ENCODE peak calls at places on chromosome 1, in seven cellular contexts. S is GM23248; V is OCI-LY7; Y is mammary epithelial cell; W is CD8-positive, alpha-beta memory T cell; X is HCT116; L is PC-9. N is an unnamed sample.

GRCh38 chr1:83760211-83760978 is 238.5 kb downstream of the TTLL7 start:
- DNase-seq in V (peak; percentile 23), Y (no peak), W (no peak), L (no peak), S (no peak), X (no peak), N (no peak)

GRCh38 chr1:151905070-151905442 is 4.3 kb downstream of the THEM4 start:
- DNase-seq in S (no peak), L (no peak), W (peak; percentile 32), V (no peak), Y (no peak), X (no peak), N (no peak)

GRCh38 chr1:171743014-171743870 is 1.4 kb upstream of the VAMP4 start:
- DNase-seq in Y (peak; percentile 81), W (no peak), V (no peak), L (no peak), X (no peak), S (peak; percentile 95), N (no peak)

GRCh38 chr1:60436148-60436547 is 362.6 kb upstream of the C1orf87 start:
- DNase-seq in Y (no peak), V (no peak), W (no peak), X (no peak), L (no peak), S (no peak), N (no peak)

GRCh38 chr1:196152086-196152485 is 456.2 kb downstream of the KCNT2 start:
- DNase-seq in W (no peak), X (no peak), V (no peak), L (no peak), Y (no peak), S (no peak), N (no peak)

GRCh38 chr1:44511769-44512168 is 106.7 kb downstream of the RNF220 start:
- DNase-seq in W (no peak), V (no peak), S (no peak), X (no peak), L (no peak), Y (no peak), N (no peak)

GRCh38 chr1:117610036-117610435 is 4.2 kb downstream of the TENT5C start:
- DNase-seq in L (no peak), X (no peak), V (no peak), S (no peak), W (no peak), Y (no peak), N (no peak)

GRCh38 chr1:79312438-79312837 is 305.9 kb upstream of the ADGRL4 start:
- DNase-seq in X (no peak), S (no peak), V (no peak), Y (no peak), W (no peak), L (no peak), N (no peak)

GRCh38 chr1:211379446-211379845 is 52.8 kb downstream of the TRAF5 start:
- DNase-seq in S (no peak), L (no peak), W (no peak), V (no peak), Y (no peak), X (no peak), N (no peak)

DNA sequence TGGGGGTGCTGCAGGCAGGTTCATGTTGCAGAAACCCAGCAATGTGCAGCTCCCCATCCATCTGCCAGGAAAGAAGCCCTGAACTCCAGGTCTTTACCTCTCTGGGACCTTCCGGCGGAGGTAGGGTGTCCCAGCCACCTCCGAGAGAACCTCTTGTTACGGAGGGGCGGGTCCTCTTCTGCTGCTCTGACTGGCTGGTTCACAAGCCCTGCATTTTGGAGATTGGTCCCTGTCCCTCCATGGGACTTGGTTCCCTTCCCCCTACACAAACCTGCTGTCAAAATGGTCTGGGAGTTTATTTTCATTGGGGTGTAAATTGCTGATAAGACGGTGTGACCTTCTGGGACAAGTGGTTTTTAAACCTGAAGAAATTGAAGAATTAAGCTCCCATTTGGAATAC is 8.0 kb upstream of the CELSR2 start:
- DNase-seq in Y (no peak), S (peak; percentile 32), L (no peak), V (no peak), X (no peak), W (no peak), N (no peak)
- H3K4me3 ChIP-seq in Y (no peak overlapping the region), S (no peak overlapping the region), L (no peak overlapping the region), V (no peak overlapping the region), X (no peak overlapping the region), W (no peak overlapping the region), N (no peak overlapping the region)

GRCh38 chr1:230169454-230170152 is 102.6 kb downstream of the GALNT2 start:
- DNase-seq in L (no peak), W (no peak), S (no peak), V (peak; percentile 30), X (no peak), Y (no peak), N (no peak)

GRCh38 chr1:230172016-230172356 is 104.9 kb downstream of the GALNT2 start:
- DNase-seq in X (no peak), S (no peak), L (no peak), V (no peak), Y (no peak), W (no peak), N (no peak)

GRCh38 chr1:230170610-230171009 is 103.6 kb downstream of the GALNT2 start:
- DNase-seq in V (no peak), L (no peak), S (no peak), Y (no peak), X (no peak), W (no peak), N (no peak)

GRCh38 chr1:230171337-230172015 is 104.4 kb downstream of the GALNT2 start:
- DNase-seq in S (peak; percentile 79), Y (no peak), X (no peak), V (no peak), W (no peak), L (no peak), N (no peak)

DNA sequence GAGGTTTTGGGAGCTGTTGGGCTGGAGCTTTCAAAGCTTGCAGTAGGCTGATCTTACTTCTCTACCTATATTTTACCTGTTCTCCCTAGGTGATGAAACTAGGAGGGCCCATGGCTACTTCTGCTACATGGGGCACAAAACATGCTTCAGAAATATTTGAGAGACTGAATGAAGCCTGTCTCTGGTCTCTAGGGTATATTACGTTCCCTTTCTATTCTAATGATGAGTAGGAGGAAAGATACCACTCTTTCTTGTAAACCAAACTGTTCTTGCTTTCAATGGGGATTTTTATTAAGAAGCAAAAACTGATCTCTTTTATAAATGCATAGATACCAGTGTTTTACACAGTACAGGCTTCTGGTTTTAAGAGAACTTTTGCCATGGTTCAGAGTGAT is 103.1 kb downstream of the GALNT2 start:
- DNase-seq in S (no peak), Y (no peak), L (no peak), V (no peak), W (no peak), X (no peak), N (no peak)
- H3K4me1 ChIP-seq in S (peaks cover 26% of the 10 kb centered on the region), Y (no peaks in the 10 kb centered on the region), L (no peaks in the 10 kb centered on the region), V (peaks cover 48% of the 10 kb centered on the region), W (peaks cover 7% of the 10 kb centered on the region), X (no peaks in the 10 kb centered on the region), N (peaks cover 1% of the 10 kb centered on the region)

GRCh38 chr1:93569479-93569878 is 112.2 kb downstream of the BCAR3 start:
- DNase-seq in Y (no peak), W (no peak), X (no peak), S (no peak), V (no peak), L (no peak), N (no peak)

GRCh38 chr1:93574511-93574910 is 107.1 kb downstream of the BCAR3 start:
- DNase-seq in S (no peak), Y (no peak), L (no peak), V (no peak), X (no peak), W (no peak), N (no peak)

GRCh38 chr1:93573940-93574469 is 107.6 kb downstream of the BCAR3 start:
- DNase-seq in L (no peak), Y (no peak), W (no peak), S (no peak), X (no peak), V (no peak), N (no peak)

GRCh38 chr1:93574991-93575390 is 106.6 kb downstream of the BCAR3 start:
- DNase-seq in Y (no peak), X (no peak), V (no peak), W (no peak), L (no peak), S (no peak), N (no peak)

DNA sequence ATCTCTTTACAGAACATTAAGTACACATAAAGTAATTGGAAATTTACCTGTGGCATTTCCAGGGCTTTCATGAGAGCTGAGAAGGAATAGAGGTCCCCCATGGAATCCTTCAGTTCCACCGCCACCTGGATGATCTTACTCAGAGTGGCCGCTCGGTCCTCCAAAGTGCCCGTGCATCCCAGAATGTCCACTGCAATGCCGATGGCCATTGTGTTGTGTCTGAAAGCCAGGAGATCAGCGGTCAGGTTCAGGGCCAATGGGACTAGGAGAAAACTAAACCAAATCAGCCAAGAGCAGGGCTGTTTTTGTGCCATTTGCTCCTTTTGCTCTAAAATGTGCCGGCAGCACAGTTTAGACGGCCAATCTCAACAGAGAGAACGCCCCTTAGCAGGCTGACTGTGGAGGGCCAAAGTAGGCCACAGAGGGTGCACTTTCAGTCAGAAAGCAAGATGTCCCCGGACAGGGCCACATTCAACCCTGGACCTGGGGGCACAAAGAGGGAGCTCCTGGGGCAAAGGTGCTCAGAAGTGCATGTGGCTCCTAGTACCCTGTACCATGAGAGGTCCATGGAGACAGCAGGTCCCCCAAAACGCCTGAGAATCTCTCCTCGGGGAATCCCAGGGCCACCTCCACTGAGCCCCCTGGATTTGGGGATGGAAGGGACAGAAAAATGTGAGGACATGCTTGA is 109.9 kb downstream of the BCAR3 start:
- DNase-seq in V (no peak), L (no peak), W (no peak), S (no peak), Y (no peak), X (no peak), N (no peak)
- H3K36me3 ChIP-seq in V (peaks cover 69% of the 10 kb centered on the region), L (peaks cover 90% of the 10 kb centered on the region), W (no peaks in the 10 kb centered on the region), S (peaks cover 84% of the 10 kb centered on the region), Y (peaks cover 60% of the 10 kb centered on the region), X (peaks cover 84% of the 10 kb centered on the region), N (no peaks in the 10 kb centered on the region)

GRCh38 chr1:235866207-235866912 is at the start of gene LYST:
- DNase-seq in Y (peak; percentile 65), L (peak; percentile 58), S (peak; percentile 78), V (peak; percentile 63), X (no peak), W (peak; percentile 50), N (peak; percentile 11)

GRCh38 chr1:235864469-235864868 is 2.2 kb downstream of the LYST start:
- DNase-seq in S (no peak), L (no peak), X (no peak), W (no peak), Y (no peak), V (no peak), N (no peak)

GRCh38 chr1:235865565-235866206 is 1.0 kb downstream of the LYST start:
- DNase-seq in X (no peak), V (no peak), S (peak; percentile 53), W (no peak), L (no peak), Y (no peak), N (no peak)

GRCh38 chr1:235866913-235867850 is 476 bp upstream of the LYST start:
- DNase-seq in Y (peak; percentile 95), V (peak; percentile 96), X (peak; percentile 84), S (peak; percentile 97), L (peak; percentile 99), W (peak; percentile 97), N (peak; percentile 76)

DNA sequence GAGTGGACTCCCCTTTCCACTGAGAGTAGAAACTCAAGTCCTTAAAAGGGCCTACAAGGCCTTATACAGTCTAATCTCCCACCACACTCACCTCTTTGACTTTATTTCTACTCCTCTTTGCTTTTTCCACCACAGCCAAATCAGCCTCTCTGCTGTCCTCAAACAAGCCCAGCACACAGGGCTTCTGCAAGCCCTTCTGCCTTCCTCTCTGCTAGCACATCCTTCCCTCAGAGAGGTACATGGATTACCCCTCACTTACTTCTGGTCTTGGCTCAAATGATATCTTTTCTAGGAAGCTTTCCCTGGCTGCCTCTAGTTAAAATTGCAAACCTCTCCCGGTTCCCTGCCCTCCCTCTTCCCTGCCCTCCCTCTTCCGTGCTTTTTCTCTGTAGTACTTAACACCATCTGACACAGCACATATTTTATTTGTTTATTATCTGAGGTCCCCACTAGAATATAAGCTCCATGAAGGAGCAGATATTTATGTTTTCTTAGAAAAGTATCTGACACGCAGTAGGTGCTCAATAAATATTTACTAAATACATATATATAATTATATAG is 1.7 kb downstream of the LYST start:
- DNase-seq in X (no peak), W (no peak), Y (no peak), V (no peak), L (no peak), S (peak; percentile 37), N (no peak)
- H3K4me3 ChIP-seq in X (no peak overlapping the region), W (no peak overlapping the region), Y (peak overlapping the region; percentile 93), V (no peak overlapping the region), L (no peak overlapping the region), S (peak overlapping the region; percentile 85), N (no peak overlapping the region)

N was measured in iPS DF 6.9.